ENCODE peak calls at places on chromosomes 16 and 17, in seven cellular contexts. S is vagina, N is astrocyte of the spinal cord, D is T-helper 17 cell, I is NCI-H1417, Y is globus pallidus, J is activated T-helper 1 cell treated with Interleukin-2 at 50 U/mL for 16 hours. B is an unnamed sample.

GRCh38 chr16:85329059-85329812 is 217.0 kb upstream of the CIBAR2 start:
- DNase-seq in S (no peak), N (peak), D (no peak), I (peak), Y (no peak), J (no peak), B (peak)

GRCh38 chr17:59330314-59330942 is 1.0 kb upstream of the YPEL2 start:
- DNase-seq in S (no peak), N (no peak), D (no peak), I (no peak), Y (peak), J (no peak), B (no peak)

GRCh38 chr17:61247438-61247837 is 152.2 kb upstream of the TBX2 start:
- DNase-seq in S (no peak), N (peak), D (no peak), I (peak), Y (no peak), J (no peak), B (peak)

GRCh38 chr16:68096491-68096890 is 11.3 kb downstream of the NFATC3 start:
- DNase-seq in S (no peak), N (no peak), D (no peak), I (no peak), Y (no peak), J (no peak), B (no peak)

GRCh38 chr17:12050646-12051225 is 30.1 kb downstream of the MAP2K4 start:
- DNase-seq in S (no peak), N (no peak), D (no peak), I (no peak), Y (no peak), J (no peak), B (no peak)

GRCh38 chr17:56176101-56176500 is 22.8 kb downstream of the ANKFN1 start:
- DNase-seq in S (no peak), N (peak), D (no peak), I (no peak), Y (no peak), J (no peak), B (no peak)

GRCh38 chr17:60901806-60902205 is 224.2 kb downstream of the BCAS3 start:
- DNase-seq in S (no peak), N (peak), D (no peak), I (no peak), Y (no peak), J (no peak), B (no peak)

GRCh38 chr17:69539781-69540319 is 125.4 kb downstream of the MAP2K6 start:
- DNase-seq in S (no peak), N (peak), D (no peak), I (no peak), Y (no peak), J (no peak), B (peak)